ENCODE peak calls at places on chromosomes 4 and X, in four cellular contexts. B is A549, L is ovary, V is testis. T is an unnamed sample. For H3K4me1, the result is how much of the 10 kb centered on the place peaks cover.

GRCh38 chr4:109332926-109333464 is 30.5 kb upstream of the COL25A1 start:
- DNase-seq in L (no peak), B (no peak), V (no peak), T (no peak)

GRCh38 chrX:16573781-16574180 is 76.2 kb upstream of the S100G start:
- DNase-seq in V (no peak), B (no peak), L (no peak), T (no peak)

GRCh38 chr4:14856076-14856926 is 146.0 kb upstream of the CPEB2 start:
- DNase-seq in L (peak), B (peak), V (no peak), T (peak)

GRCh38 chr4:54542540-54543041 is 115.2 kb upstream of the KIT start:
- DNase-seq in V (no peak), B (no peak), L (no peak), T (no peak)

GRCh38 chr4:85571008-85571407 is 96.1 kb downstream of the ARHGAP24 start:
- DNase-seq in L (no peak), B (no peak), V (no peak), T (no peak)

GRCh38 chrX:130144509-130144908 is 21.1 kb downstream of the AIFM1 start:
- DNase-seq in L (no peak), V (no peak), B (no peak), T (no peak)

GRCh38 chr4:19944806-19945205 is 306.9 kb upstream of the SLIT2 start:
- DNase-seq in B (no peak), L (no peak), V (no peak), T (no peak)

GRCh38 chrX:70878925-70879324 is 29.6 kb downstream of the TEX11 start:
- DNase-seq in V (no peak), L (no peak), B (no peak), T (no peak)

GRCh38 chr4:70687821-70688794 is at the start of gene UTP3:
- DNase-seq in V (peak), L (peak), B (peak), T (peak)

GRCh38 chr4:74109894-74110605 is 11.1 kb upstream of the CXCL2 start:
- DNase-seq in V (no peak), B (peak), L (no peak), T (peak)

GRCh38 chr4:113088050-113088449 is 38.6 kb downstream of the ANK2 start:
- DNase-seq in B (no peak), V (no peak), L (no peak), T (peak)

GRCh38 chr4:70734168-70734954 is 12.6 kb downstream of the RUFY3 start:
- DNase-seq in L (no peak), V (peak), B (no peak), T (peak)

GRCh38 chrX:49171752-49172279 is at the start of gene PLP2:
- DNase-seq in B (peak), V (peak), L (peak), T (peak)

GRCh38 chr4:71553605-71554004 is 214.8 kb downstream of the SLC4A4 start:
- DNase-seq in L (no peak), B (peak), V (no peak), T (no peak)

GRCh38 chrX:116278819-116279218 is 108.3 kb downstream of the AGTR2 start:
- DNase-seq in B (no peak), V (no peak), L (no peak), T (no peak)

GRCh38 chr4:118086334-118086733 is 52.0 kb downstream of the NDST3 start:
- DNase-seq in L (no peak), B (no peak), V (no peak), T (no peak)

GRCh38 chr4:123945301-123945700 is 548.7 kb downstream of the SPRY1 start:
- DNase-seq in L (no peak), B (no peak), V (no peak), T (no peak)

GRCh38 chrX:110758781-110759180 is 36.8 kb downstream of the CHRDL1 start:
- DNase-seq in B (no peak), L (no peak), V (no peak), T (no peak)

GRCh38 chr4:7264694-7265093 is 72.4 kb downstream of the SORCS2 start:
- DNase-seq in B (no peak), V (no peak), L (no peak), T (no peak)

GRCh38 chrX:114450911-114451310 is 133.0 kb upstream of the HTR2C start:
- DNase-seq in V (no peak), B (no peak), L (no peak), T (no peak)

GRCh38 chr4:80897537-80898303 is 132.8 kb upstream of the BMP3 start:
- DNase-seq in L (no peak), B (no peak), V (no peak), T (no peak)

GRCh38 chr4:1402021-1402515 is 4.2 kb downstream of the NKX1-1 start:
- DNase-seq in V (peak), L (no peak), B (no peak), T (no peak)

GRCh38 chr4:159201168-159201567 is 98.3 kb downstream of the RAPGEF2 start:
- DNase-seq in V (no peak), L (no peak), B (no peak), T (no peak)

GRCh38 chrX:138765061-138765460 is 53.5 kb upstream of the FGF13 start:
- DNase-seq in L (no peak), V (no peak), B (no peak), T (no peak)

GRCh38 chr4:21795091-21795490 is 153.5 kb downstream of the KCNIP4 start:
- DNase-seq in L (no peak), B (no peak), V (no peak), T (no peak)

GRCh38 chr4:1041147-1041935 is 29.9 kb downstream of the FGFRL1 start:
- DNase-seq in L (no peak), V (no peak), B (peak), T (no peak)

GRCh38 chr4:7660640-7661039 is 225.9 kb upstream of the PSAPL1 start:
- DNase-seq in V (no peak), B (no peak), L (no peak), T (no peak)

GRCh38 chrX:43845776-43846175 is 36.5 kb downstream of the MAOB start:
- DNase-seq in V (no peak), B (no peak), L (no peak), T (no peak)

GRCh38 chr4:1043658-1044468 is 32.4 kb downstream of the FGFRL1 start:
- DNase-seq in V (peak), B (peak), L (peak), T (peak)

GRCh38 chr4:86054676-86055075 is 305.2 kb downstream of the MAPK10 start:
- DNase-seq in B (no peak), L (no peak), V (no peak), T (no peak)

GRCh38 chrX:12950851-12951589 is 23.9 kb upstream of the TMSB4X start:
- DNase-seq in V (no peak), B (peak), L (no peak), T (no peak)

GRCh38 chrX:318068-318738 is 393 bp downstream of the GTPBP6 start:
- DNase-seq in V (peak), B (peak), L (peak), T (peak)

GRCh38 chr4:7802093-7802726 is 137.5 kb downstream of the AFAP1 start:
- DNase-seq in L (peak), V (peak), B (peak), T (peak)

DNA sequence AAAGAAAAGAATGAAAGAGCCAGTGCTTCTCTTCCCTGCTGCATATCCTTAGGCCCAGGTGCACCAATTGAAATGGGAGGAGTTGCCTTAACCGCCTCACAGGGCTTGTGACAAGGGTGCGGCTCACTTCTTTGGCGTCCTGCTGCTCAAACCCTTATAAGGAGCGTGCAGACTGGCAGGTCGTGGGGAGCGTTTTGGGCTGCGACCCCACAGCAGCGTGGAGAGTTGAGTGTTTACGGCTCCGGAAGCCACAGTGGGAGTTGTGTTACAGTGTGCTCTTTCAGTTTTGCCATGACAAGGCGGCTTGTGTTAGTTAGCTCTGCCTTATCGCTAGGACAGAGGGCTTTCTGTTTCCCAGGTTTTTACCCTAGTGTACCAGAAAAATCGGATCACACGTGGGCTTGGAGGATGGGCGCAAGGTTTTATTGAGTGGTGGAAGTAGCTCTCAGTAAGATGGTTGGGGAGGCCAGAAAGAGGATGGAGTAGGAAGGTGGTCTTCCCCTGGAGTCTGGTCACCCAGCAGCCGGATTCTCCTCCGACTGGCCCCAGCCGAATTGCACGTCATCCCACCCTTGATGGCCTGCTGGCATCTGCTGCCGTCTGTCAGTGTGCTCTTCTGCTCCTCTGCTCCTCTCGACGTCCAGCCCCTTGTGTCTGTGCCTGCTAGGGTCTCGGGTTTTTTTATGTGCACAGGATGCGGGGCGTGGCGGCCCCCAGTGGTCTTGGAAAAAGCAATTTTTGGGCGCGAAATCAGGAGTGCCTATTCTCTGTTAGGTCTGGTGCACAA is 718.9 kb downstream of the ARAP2 start:
- DNase-seq in L (no peak), V (no peak), B (no peak), T (no peak)
- H3K4me3 ChIP-seq in L (no peak), V (no peak), B (no peak), T (no peak)

GRCh38 chr4:40182979-40183378 is 13.9 kb upstream of the RHOH start:
- DNase-seq in V (no peak), L (no peak), B (no peak), T (no peak)
- H3K4me1 ChIP-seq in V (under half), L (under half), B (under half), T (under half)

DNA sequence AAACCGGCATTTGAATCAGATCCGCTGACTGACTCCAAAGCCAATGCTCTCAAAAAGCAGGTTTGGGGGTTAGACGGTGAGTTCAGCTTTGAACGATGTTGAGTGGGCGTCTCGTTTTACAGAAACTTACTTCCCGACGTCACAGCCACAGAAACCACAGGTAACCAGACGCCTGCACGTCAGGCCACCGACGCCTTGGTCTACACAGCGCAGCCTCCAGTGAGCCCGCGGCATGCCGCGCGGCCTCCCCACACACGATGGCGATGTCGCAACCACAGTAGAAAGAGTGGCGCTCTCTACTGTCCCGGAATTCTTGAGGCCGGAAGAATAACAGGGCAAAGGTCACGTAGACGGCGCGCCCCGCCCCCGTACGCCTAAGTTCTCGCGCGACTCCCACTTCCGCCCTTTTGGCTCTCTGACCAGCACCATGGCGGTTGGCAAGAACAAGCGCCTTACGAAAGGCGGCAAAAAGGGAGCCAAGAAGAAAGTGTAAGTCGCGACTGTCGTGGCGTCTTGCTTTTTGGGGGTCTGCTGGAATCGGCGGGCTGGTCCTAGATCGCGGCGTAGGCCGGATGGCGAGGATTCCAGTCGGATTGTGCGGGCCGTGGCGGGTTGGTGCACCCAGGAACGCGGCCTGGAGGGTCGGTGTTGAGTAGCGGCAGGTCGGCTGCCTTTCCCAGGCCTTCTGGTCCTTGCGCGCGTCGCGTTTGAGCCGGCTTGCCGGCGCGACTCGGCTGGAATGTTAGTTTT is at the start of gene RPS3A:
- DNase-seq in L (peak), V (peak), B (peak), T (peak)
- TF ChIP-seq POLR2A in L (peak), V (peak), B (peak), T (peak)

GRCh38 chrX:112852850-112853249 is 12.2 kb upstream of the AMOT start:
- DNase-seq in B (no peak), V (no peak), L (no peak), T (no peak)
- H3K4me3 ChIP-seq in B (no peak), V (no peak), L (no peak), T (no peak)

GRCh38 chrX:153885968-153886903 is at the start of gene L1CAM:
- DNase-seq in L (no peak), V (no peak), B (no peak), T (no peak)
- H3K4me1 ChIP-seq in L (under half), V (under half), B (under half), T (under half)

GRCh38 chr4:2733844-2734574 is 22.1 kb downstream of the TNIP2 start:
- DNase-seq in L (no peak), V (no peak), B (no peak), T (no peak)

GRCh38 chr4:2732526-2732925 is 23.6 kb downstream of the TNIP2 start:
- DNase-seq in V (no peak), B (no peak), L (no peak), T (no peak)

GRCh38 chr4:2733001-2733843 is 22.9 kb downstream of the TNIP2 start:
- DNase-seq in B (no peak), V (no peak), L (no peak), T (no peak)

GRCh38 chr4:2735869-2736268 is 20.3 kb downstream of the TNIP2 start:
- DNase-seq in L (no peak), V (no peak), B (no peak), T (no peak)

GRCh38 chr4:2734618-2735017 is 21.5 kb downstream of the TNIP2 start:
- DNase-seq in L (no peak), V (no peak), B (no peak), T (no peak)
- TF ChIP-seq POLR2A in L (no peak), V (no peak), B (no peak), T (no peak)